ENCODE peak calls at places on chromosomes 16 and 17, in six cellular contexts. Y is lung, C is OCI-LY7, N is Peyer's patch, T is ascending aorta, A is adrenal gland. B is an unnamed sample.

GRCh38 chr17:14297161-14297851 is 3.6 kb upstream of the HS3ST3B1 start:
- DNase-seq in Y (peak; percentile 32), C (no peak), N (peak; percentile 51), T (no peak), A (no peak), B (no peak)

GRCh38 chr16:87790278-87791023 is 24.7 kb upstream of the KLHDC4 start:
- DNase-seq in Y (no peak), C (no peak), N (no peak), T (no peak), A (peak; percentile 74), B (no peak)

GRCh38 chr17:48791128-48792032 is 25.6 kb downstream of the TTLL6 start:
- DNase-seq in Y (peak; percentile 83), C (peak; percentile 21), N (peak; percentile 91), T (no peak), A (peak; percentile 82), B (peak; percentile 57)

GRCh38 chr17:40062347-40063033 is at the start of gene THRA:
- DNase-seq in Y (peak; percentile 56), C (peak; percentile 76), N (peak; percentile 88), T (no peak), A (peak; percentile 55), B (no peak)

GRCh38 chr16:58001781-58002410 is 689 bp downstream of the USB1 start:
- DNase-seq in Y (no peak), C (peak; percentile 19), N (no peak), T (no peak), A (no peak), B (no peak)

GRCh38 chr17:83084214-83084613 is 4.8 kb downstream of the METRNL start:
- DNase-seq in Y (no peak), C (no peak), N (no peak), T (no peak), A (no peak), B (no peak)

GRCh38 chr16:19417640-19418039 is at the start of gene TMC5:
- DNase-seq in Y (peak; percentile 35), C (no peak), N (peak; percentile 85), T (no peak), A (no peak), B (no peak)

GRCh38 chr16:70714526-70715112 is 28.8 kb upstream of the MTSS2 start:
- DNase-seq in Y (no peak), C (no peak), N (no peak), T (no peak), A (no peak), B (no peak)

GRCh38 chr17:6420173-6420641 is 14.7 kb downstream of the AIPL1 start:
- DNase-seq in Y (no peak), C (no peak), N (no peak), T (no peak), A (no peak), B (no peak)

GRCh38 chr16:1932050-1933028 is 10.7 kb downstream of the MSRB1 start:
- DNase-seq in Y (no peak), C (no peak), N (peak; percentile 62), T (no peak), A (peak; percentile 51), B (no peak)
- TF ChIP-seq CTCF in Y (no peak), C (no peak), N (no peak), T (no peak), A (peak; percentile 25), B (peak; percentile 19)

GRCh38 chr16:67848118-67848517 is 625 bp upstream of the CENPT start:
- DNase-seq in Y (no peak), C (no peak), N (no peak), T (no peak), A (no peak), B (no peak)
- H3K4me3 ChIP-seq in Y (no peak overlapping the region), C (peak overlapping the region; percentile 99), N (peak overlapping the region; percentile 94), T (peak overlapping the region; percentile 97), A (no peak overlapping the region), B (peak overlapping the region; percentile 99)

GRCh38 chr16:22668318-22668717 is 145.6 kb upstream of the HS3ST2 start:
- DNase-seq in Y (no peak), C (no peak), N (no peak), T (no peak), A (no peak), B (no peak)
- TF ChIP-seq CTCF in Y (no peak), C (no peak), N (no peak), T (no peak), A (no peak), B (no peak)

DNA sequence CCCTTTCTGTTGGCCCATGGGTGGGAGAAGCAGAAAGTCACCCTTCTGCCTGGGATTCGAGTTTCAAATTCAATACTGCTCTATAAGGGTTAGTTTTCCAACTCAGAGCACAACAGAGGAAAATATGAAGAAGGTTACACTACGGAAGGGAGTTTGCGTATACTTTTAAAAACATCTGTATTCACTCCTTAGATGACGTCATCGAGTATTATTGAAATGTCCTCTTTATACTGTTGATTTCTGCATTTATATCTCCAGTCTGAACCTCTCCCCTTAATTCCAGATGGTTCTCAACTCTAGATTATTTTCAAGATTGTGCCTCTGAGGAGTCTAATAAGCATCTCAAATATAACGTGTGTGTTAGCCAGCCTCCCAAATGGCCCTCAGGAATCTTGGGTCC is 249.1 kb downstream of the MAP2K4 start:
- DNase-seq in Y (no peak), C (no peak), N (no peak), T (no peak), A (no peak), B (no peak)
- H3K4me3 ChIP-seq in Y (no peak overlapping the region), C (no peak overlapping the region), N (no peak overlapping the region), T (no peak overlapping the region), A (no peak overlapping the region), B (no peak overlapping the region)

DNA sequence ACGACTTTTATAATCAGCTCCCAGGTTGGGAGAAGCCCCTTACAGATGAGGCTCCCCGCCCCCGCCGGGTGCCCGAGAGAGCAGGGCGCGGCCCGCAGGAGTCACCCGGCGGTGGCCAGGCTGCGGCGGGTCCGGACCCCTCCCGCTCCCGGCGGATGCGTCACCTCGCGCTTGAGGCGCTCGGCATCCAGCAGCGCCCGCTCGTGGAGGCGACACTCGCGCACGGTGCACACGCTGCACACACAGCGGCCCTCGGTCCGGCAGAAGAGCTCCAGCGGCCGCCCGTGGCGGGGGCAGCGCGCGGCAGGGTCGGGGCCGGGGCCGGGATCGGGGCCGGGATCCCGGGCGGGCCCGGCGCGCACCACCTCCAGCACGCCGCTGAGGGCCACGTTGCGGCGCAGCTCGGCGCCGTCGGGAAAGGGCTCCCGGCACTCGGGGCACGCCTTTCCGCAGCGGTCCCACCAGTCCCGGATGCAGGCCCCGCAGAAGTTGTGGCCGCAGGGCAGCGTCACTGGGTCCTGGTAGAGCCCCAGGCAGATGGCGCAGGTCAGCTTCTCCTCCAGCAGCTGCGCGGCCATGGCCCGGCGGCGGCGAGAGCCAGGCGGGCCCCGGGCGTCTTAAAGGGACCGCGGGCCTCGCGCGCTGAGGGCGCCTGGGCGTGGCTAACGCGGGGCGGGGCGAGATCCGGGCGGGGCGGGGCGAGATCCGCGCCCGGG is at the start of gene TRIM65:
- DNase-seq in Y (peak; percentile 79), C (peak; percentile 90), N (peak; percentile 94), T (peak; percentile 41), A (peak; percentile 86), B (no peak)
- TF ChIP-seq CTCF in Y (peak; percentile 36), C (peak; percentile 54), N (peak; percentile 32), T (peak; percentile 56), A (peak; percentile 30), B (no peak)

B was measured in HFF-Myc.